ENCODE peak calls at places on chromosomes 4 and X, in seven cellular contexts. W is effector memory CD8-positive, alpha-beta T cell; C is pancreas; H is stimulated activated naive CD8-positive, alpha-beta T cell treated with anti-CD3 and anti-CD28 coated beads, Interleukin-15, amount 100 ng/mL, for 72 hours; P is T-helper 17 cell; K is CD8-positive, alpha-beta T cell; B is right cardiac atrium. L is an unnamed sample.

GRCh38 chr4:137310593-137311490 is 221.5 kb downstream of the PCDH18 start:
- ATAC-seq in H (no peak), B (no peak), C (peak), P (no peak), K (no peak), W (no peak), L (no peak)

GRCh38 chr4:154231796-154232478 is 259.7 kb downstream of the DCHS2 start:
- ATAC-seq in B (no peak), W (no peak), H (no peak), P (no peak), K (no peak), C (no peak), L (no peak)

GRCh38 chr4:7657545-7658296 is 223.0 kb upstream of the PSAPL1 start:
- ATAC-seq in H (no peak), P (no peak), C (no peak), W (no peak), B (no peak), K (no peak), L (no peak)

GRCh38 chr4:7358100-7358735 is 76.5 kb downstream of the PSAPL1 start:
- ATAC-seq in C (peak), P (no peak), W (no peak), H (no peak), K (no peak), B (peak), L (no peak)

GRCh38 chrX:19987856-19988255 is 3.0 kb downstream of the BCLAF3 start:
- ATAC-seq in H (no peak), W (no peak), K (no peak), P (no peak), B (no peak), C (no peak), L (no peak)

GRCh38 chr4:98672583-98673281 is 14.3 kb upstream of the TSPAN5 start:
- ATAC-seq in B (no peak), C (no peak), W (no peak), H (peak), K (no peak), P (no peak), L (no peak)

GRCh38 chr4:2516635-2517034 is 19.8 kb upstream of the FAM193A start:
- ATAC-seq in C (no peak), W (no peak), K (no peak), P (no peak), B (peak), H (no peak), L (no peak)

GRCh38 chr4:101252721-101253120 is 94.6 kb downstream of the PPP3CA start:
- ATAC-seq in C (no peak), W (peak), P (no peak), H (no peak), B (no peak), K (no peak), L (no peak)

GRCh38 chrX:2266445-2267349 is 234.1 kb downstream of the DHRSX start:
- ATAC-seq in K (no peak), C (no peak), W (peak), B (no peak), H (peak), P (no peak), L (no peak)

GRCh38 chr4:4779486-4779885 is 80.0 kb upstream of the MSX1 start:
- ATAC-seq in W (no peak), K (no peak), B (no peak), H (no peak), P (no peak), C (no peak), L (no peak)

GRCh38 chrX:52574416-52575275 is 57.8 kb upstream of the XAGE1B start:
- ATAC-seq in W (no peak), C (peak), K (no peak), P (no peak), B (peak), H (no peak), L (no peak)

GRCh38 chr4:61200991-61201526 is 933 bp downstream of the ADGRL3 start:
- ATAC-seq in B (peak), W (no peak), H (no peak), P (no peak), C (peak), K (no peak), L (no peak)

GRCh38 chrX:16316336-16316735 is 149.1 kb downstream of the MAGEB17 start:
- ATAC-seq in C (no peak), K (no peak), B (no peak), W (no peak), H (no peak), P (no peak), L (no peak)

GRCh38 chrX:112678831-112679230 is 907 bp downstream of the LHFPL1 start:
- ATAC-seq in C (no peak), B (no peak), H (peak), P (no peak), W (no peak), K (peak), L (peak)

GRCh38 chr4:37845201-37845600 is 18.7 kb downstream of the PGM2 start:
- ATAC-seq in H (no peak), K (no peak), C (no peak), W (no peak), P (no peak), B (no peak), L (no peak)

GRCh38 chr4:13092702-13093101 is 391.4 kb downstream of the RAB28 start:
- ATAC-seq in H (no peak), W (no peak), P (no peak), B (peak), C (no peak), K (no peak), L (no peak)

GRCh38 chr4:83320548-83320947 is 14.1 kb downstream of the HPSE start:
- ATAC-seq in K (no peak), H (peak), C (peak), B (peak), P (no peak), W (no peak), L (no peak)

GRCh38 chrX:44245730-44246129 is 97.7 kb downstream of the EFHC2 start:
- ATAC-seq in P (peak), C (no peak), B (no peak), W (peak), K (peak), H (peak), L (no peak)

GRCh38 chr4:11514780-11515432 is 86.2 kb upstream of the HS3ST1 start:
- ATAC-seq in H (no peak), B (peak), P (no peak), K (no peak), C (no peak), W (no peak), L (no peak)

GRCh38 chrX:54891573-54891972 is 29.1 kb upstream of the TRO start:
- ATAC-seq in H (peak), K (peak), B (peak), W (peak), C (peak), P (peak), L (no peak)